ENCODE peak calls at places on chromosomes 13 and 19, in four cellular contexts. One of them, this sample, is unnamed. For H3K27me3, the result is how much of the 10 kb centered on the place peaks cover.

GRCh38 chr13:106472621-106473020 is 62.8 kb downstream of the EFNB2 start:
- ATAC-seq in upper lobe of left lung: no peak
- ATAC-seq in GM23338: no peak
- ATAC-seq in HCT116: no peak
- ATAC-seq in this sample: no peak

GRCh38 chr13:33722216-33722900 is 95.6 kb upstream of the RFC3 start:
- ATAC-seq in upper lobe of left lung: no peak
- ATAC-seq in GM23338: no peak
- ATAC-seq in HCT116: no peak
- ATAC-seq in this sample: no peak

GRCh38 chr13:88136098-88136790 is 465.1 kb downstream of the SLITRK5 start:
- ATAC-seq in GM23338: no peak
- ATAC-seq in upper lobe of left lung: peak
- ATAC-seq in HCT116: no peak
- ATAC-seq in this sample: peak

GRCh38 chr19:54952591-54953344 is 5.4 kb upstream of the NLRP7 start:
- ATAC-seq in HCT116: no peak
- ATAC-seq in upper lobe of left lung: peak
- ATAC-seq in GM23338: no peak
- ATAC-seq in this sample: no peak

GRCh38 chr19:46731007-46731501 is 14.1 kb upstream of the PRKD2 start:
- ATAC-seq in HCT116: peak
- ATAC-seq in GM23338: no peak
- ATAC-seq in upper lobe of left lung: no peak
- ATAC-seq in this sample: no peak

GRCh38 chr13:113854238-113855011 is 9.5 kb downstream of the GAS6 start:
- ATAC-seq in HCT116: no peak
- ATAC-seq in GM23338: peak
- ATAC-seq in upper lobe of left lung: peak
- ATAC-seq in this sample: peak

GRCh38 chr19:54253331-54254194 is 3.5 kb downstream of the LILRB5 start:
- ATAC-seq in GM23338: no peak
- ATAC-seq in upper lobe of left lung: no peak
- ATAC-seq in HCT116: no peak
- ATAC-seq in this sample: no peak

GRCh38 chr13:51066091-51066831 is 44.8 kb downstream of the C13orf42 start:
- ATAC-seq in HCT116: no peak
- ATAC-seq in upper lobe of left lung: peak
- ATAC-seq in GM23338: peak
- ATAC-seq in this sample: peak

GRCh38 chr19:7916137-7916907 is 1.7 kb downstream of the TGFBR3L start:
- ATAC-seq in HCT116: peak
- ATAC-seq in upper lobe of left lung: no peak
- ATAC-seq in GM23338: peak
- ATAC-seq in this sample: no peak

GRCh38 chr13:74227476-74228158 is 93.4 kb upstream of the KLF12 start:
- ATAC-seq in HCT116: no peak
- ATAC-seq in upper lobe of left lung: no peak
- ATAC-seq in GM23338: no peak
- ATAC-seq in this sample: no peak

GRCh38 chr13:57633141-57633949 is 1.8 kb downstream of the PCDH17 start:
- ATAC-seq in HCT116: no peak
- ATAC-seq in GM23338: peak
- ATAC-seq in upper lobe of left lung: peak
- ATAC-seq in this sample: peak

GRCh38 chr13:30216111-30216510 is 91.2 kb downstream of the KATNAL1 start:
- ATAC-seq in HCT116: peak
- ATAC-seq in upper lobe of left lung: no peak
- ATAC-seq in GM23338: no peak
- ATAC-seq in this sample: no peak

GRCh38 chr19:5313307-5313706 is 27.3 kb downstream of the PTPRS start:
- ATAC-seq in upper lobe of left lung: no peak
- ATAC-seq in GM23338: no peak
- ATAC-seq in HCT116: no peak
- ATAC-seq in this sample: no peak

GRCh38 chr13:109370486-109370885 is 415.9 kb downstream of the IRS2 start:
- ATAC-seq in HCT116: no peak
- ATAC-seq in GM23338: no peak
- ATAC-seq in upper lobe of left lung: peak
- ATAC-seq in this sample: no peak

GRCh38 chr19:5738423-5738822 is 18.0 kb downstream of the CATSPERD start:
- ATAC-seq in upper lobe of left lung: no peak
- ATAC-seq in GM23338: no peak
- ATAC-seq in HCT116: no peak
- ATAC-seq in this sample: no peak

GRCh38 chr19:43739419-43739818 is 15.3 kb downstream of the SMG9 start:
- ATAC-seq in upper lobe of left lung: no peak
- ATAC-seq in HCT116: peak
- ATAC-seq in GM23338: no peak
- ATAC-seq in this sample: no peak

GRCh38 chr19:44851427-44851826 is 5.3 kb downstream of the NECTIN2 start:
- ATAC-seq in upper lobe of left lung: no peak
- ATAC-seq in HCT116: no peak
- ATAC-seq in GM23338: no peak
- ATAC-seq in this sample: no peak

GRCh38 chr13:46086421-46086922 is 18.4 kb downstream of the CPB2 start:
- ATAC-seq in HCT116: no peak
- ATAC-seq in GM23338: no peak
- ATAC-seq in upper lobe of left lung: no peak
- ATAC-seq in this sample: no peak

GRCh38 chr13:23087884-23088283 is 92.9 kb upstream of the SGCG start:
- ATAC-seq in upper lobe of left lung: no peak
- ATAC-seq in GM23338: peak
- ATAC-seq in HCT116: peak
- ATAC-seq in this sample: no peak

GRCh38 chr13:99351772-99352171 is 44.6 kb upstream of the GPR183 start:
- ATAC-seq in GM23338: no peak
- ATAC-seq in upper lobe of left lung: no peak
- ATAC-seq in HCT116: no peak
- ATAC-seq in this sample: no peak

GRCh38 chr19:13441810-13442512 is 64.3 kb downstream of the CACNA1A start:
- ATAC-seq in HCT116: peak
- ATAC-seq in upper lobe of left lung: peak
- ATAC-seq in GM23338: peak
- ATAC-seq in this sample: no peak

GRCh38 chr13:71879129-71879535 is 12.1 kb upstream of the DACH1 start:
- ATAC-seq in HCT116: peak
- ATAC-seq in GM23338: peak
- ATAC-seq in upper lobe of left lung: no peak
- ATAC-seq in this sample: no peak

GRCh38 chr19:51739466-51740213 is 12.0 kb downstream of the FPR1 start:
- ATAC-seq in GM23338: no peak
- ATAC-seq in upper lobe of left lung: no peak
- ATAC-seq in HCT116: no peak
- ATAC-seq in this sample: no peak
- H3K27me3 ChIP-seq in GM23338: under half
- H3K27me3 ChIP-seq in upper lobe of left lung: under half
- H3K27me3 ChIP-seq in HCT116: under half
- H3K27me3 ChIP-seq in this sample: half or more

GRCh38 chr13:68375004-68375403 is 1144.9 kb upstream of the PCDH9 start:
- ATAC-seq in GM23338: no peak
- ATAC-seq in HCT116: no peak
- ATAC-seq in upper lobe of left lung: no peak
- ATAC-seq in this sample: no peak
- TF ChIP-seq POLR2AphosphoS5 in GM23338: no peak
- TF ChIP-seq POLR2AphosphoS5 in HCT116: no peak
- TF ChIP-seq POLR2AphosphoS5 in upper lobe of left lung: no peak
- TF ChIP-seq POLR2AphosphoS5 in this sample: no peak

GRCh38 chr13:38494445-38494844 is 144.8 kb downstream of the UFM1 start:
- ATAC-seq in HCT116: no peak
- ATAC-seq in upper lobe of left lung: no peak
- ATAC-seq in GM23338: no peak
- ATAC-seq in this sample: no peak

GRCh38 chr13:38490657-38491056 is 141.0 kb downstream of the UFM1 start:
- ATAC-seq in GM23338: no peak
- ATAC-seq in HCT116: no peak
- ATAC-seq in upper lobe of left lung: no peak
- ATAC-seq in this sample: no peak
- H3K27me3 ChIP-seq in GM23338: under half
- H3K27me3 ChIP-seq in HCT116: under half
- H3K27me3 ChIP-seq in upper lobe of left lung: under half
- H3K27me3 ChIP-seq in this sample: under half

GRCh38 chr19:1239796-1240737 is 1.5 kb upstream of the ATP5F1D start:
- ATAC-seq in upper lobe of left lung: peak
- ATAC-seq in GM23338: peak
- ATAC-seq in HCT116: peak
- ATAC-seq in this sample: peak

GRCh38 chr19:1243768-1244692 is 2.5 kb downstream of the ATP5F1D start:
- ATAC-seq in GM23338: peak
- ATAC-seq in upper lobe of left lung: peak
- ATAC-seq in HCT116: peak
- ATAC-seq in this sample: peak

GRCh38 chr19:1240925-1241324 is 626 bp upstream of the ATP5F1D start:
- ATAC-seq in GM23338: no peak
- ATAC-seq in HCT116: no peak
- ATAC-seq in upper lobe of left lung: no peak
- ATAC-seq in this sample: no peak

GRCh38 chr19:1239420-1239795 is 1.6 kb upstream of the CBARP start:
- ATAC-seq in HCT116: no peak
- ATAC-seq in upper lobe of left lung: no peak
- ATAC-seq in GM23338: no peak
- ATAC-seq in this sample: no peak

GRCh38 chr19:1241417-1242095 is at the start of gene ATP5F1D:
- ATAC-seq in HCT116: peak
- ATAC-seq in upper lobe of left lung: peak
- ATAC-seq in GM23338: peak
- ATAC-seq in this sample: peak
- TF ChIP-seq POLR2AphosphoS5 in HCT116: peak
- TF ChIP-seq POLR2AphosphoS5 in upper lobe of left lung: peak
- TF ChIP-seq POLR2AphosphoS5 in GM23338: peak
- TF ChIP-seq POLR2AphosphoS5 in this sample: peak

GRCh38 chr19:33234736-33235135 is 9.1 kb upstream of the SLC7A10 start:
- ATAC-seq in HCT116: no peak
- ATAC-seq in upper lobe of left lung: no peak
- ATAC-seq in GM23338: no peak
- ATAC-seq in this sample: no peak

GRCh38 chr19:33238750-33239149 is 13.1 kb upstream of the SLC7A10 start:
- ATAC-seq in HCT116: no peak
- ATAC-seq in GM23338: no peak
- ATAC-seq in upper lobe of left lung: no peak
- ATAC-seq in this sample: no peak

GRCh38 chr19:33235996-33236350 is 10.3 kb upstream of the SLC7A10 start:
- ATAC-seq in upper lobe of left lung: no peak
- ATAC-seq in HCT116: no peak
- ATAC-seq in GM23338: no peak
- ATAC-seq in this sample: no peak

GRCh38 chr19:33235269-33235995 is 9.8 kb upstream of the SLC7A10 start:
- ATAC-seq in GM23338: peak
- ATAC-seq in HCT116: peak
- ATAC-seq in upper lobe of left lung: peak
- ATAC-seq in this sample: peak

DNA sequence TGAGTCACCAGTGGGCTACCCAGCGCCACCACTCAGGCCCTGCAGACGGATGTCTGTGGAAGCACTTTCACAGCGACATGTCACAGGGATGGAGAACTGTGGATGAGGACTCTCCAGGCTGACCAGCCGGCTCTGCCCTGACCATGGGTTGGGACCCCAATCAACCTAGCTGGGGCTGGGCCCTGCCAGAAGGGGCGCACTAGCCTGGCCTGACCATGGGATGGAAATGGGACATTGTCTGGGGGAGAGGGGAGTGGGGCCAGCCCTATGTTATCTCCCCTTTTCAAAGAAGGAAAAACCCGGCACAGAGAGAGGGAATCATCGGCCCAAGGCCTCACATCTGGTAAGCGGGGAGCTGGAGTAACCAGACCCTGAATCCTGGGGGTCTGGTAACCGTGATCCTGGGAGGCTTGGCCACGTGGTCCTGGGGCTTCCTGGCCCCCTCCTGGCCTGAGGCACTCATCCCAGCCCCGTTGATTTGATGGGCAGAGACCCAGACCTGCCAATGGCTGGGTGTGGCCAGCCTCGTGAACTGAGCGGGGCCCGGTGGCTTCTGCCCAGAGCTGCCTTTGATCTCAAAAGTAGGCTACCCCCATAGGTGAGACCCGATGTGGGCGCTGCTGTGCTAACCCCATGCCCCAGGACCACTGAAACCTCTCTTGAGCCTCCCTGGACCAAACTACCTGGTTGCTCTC is 11.2 kb upstream of the SLC7A10 start:
- ATAC-seq in GM23338: no peak
- ATAC-seq in upper lobe of left lung: no peak
- ATAC-seq in HCT116: no peak
- ATAC-seq in this sample: no peak
- H3K27me3 ChIP-seq in GM23338: under half
- H3K27me3 ChIP-seq in upper lobe of left lung: under half
- H3K27me3 ChIP-seq in HCT116: under half
- H3K27me3 ChIP-seq in this sample: half or more

GRCh38 chr19:9671654-9672053 is 3.2 kb downstream of the ZNF562 start:
- ATAC-seq in upper lobe of left lung: no peak
- ATAC-seq in HCT116: no peak
- ATAC-seq in GM23338: no peak
- ATAC-seq in this sample: no peak
- TF ChIP-seq POLR2AphosphoS5 in upper lobe of left lung: no peak
- TF ChIP-seq POLR2AphosphoS5 in HCT116: no peak
- TF ChIP-seq POLR2AphosphoS5 in GM23338: no peak
- TF ChIP-seq POLR2AphosphoS5 in this sample: no peak

GRCh38 chr13:42745655-42746054 is 35.7 kb upstream of the FAM216B start:
- ATAC-seq in HCT116: no peak
- ATAC-seq in GM23338: no peak
- ATAC-seq in upper lobe of left lung: no peak
- ATAC-seq in this sample: no peak

GRCh38 chr13:42735011-42735410 is 46.4 kb upstream of the FAM216B start:
- ATAC-seq in GM23338: no peak
- ATAC-seq in HCT116: no peak
- ATAC-seq in upper lobe of left lung: no peak
- ATAC-seq in this sample: no peak

DNA sequence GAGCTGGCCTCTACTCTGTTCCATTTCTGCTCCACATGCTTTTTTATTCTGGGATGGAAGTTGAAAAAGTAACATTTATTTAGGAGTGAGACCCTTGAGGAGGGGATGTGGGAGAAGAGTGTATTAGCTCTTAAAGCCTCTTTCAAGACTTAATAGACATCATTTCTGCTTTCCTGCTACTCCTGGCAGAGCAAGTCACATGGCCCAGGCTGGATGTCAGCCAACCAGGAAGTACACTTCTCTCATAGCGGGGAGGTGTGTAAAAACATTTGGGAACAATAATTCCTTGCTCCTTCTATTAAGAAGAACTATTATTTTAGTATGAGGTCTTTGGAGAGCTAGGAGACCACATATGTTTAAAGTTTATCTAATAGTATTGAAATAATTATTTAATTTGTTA is 40.6 kb upstream of the FAM216B start:
- ATAC-seq in upper lobe of left lung: no peak
- ATAC-seq in GM23338: no peak
- ATAC-seq in HCT116: peak
- ATAC-seq in this sample: no peak
- H3K27me3 ChIP-seq in upper lobe of left lung: under half
- H3K27me3 ChIP-seq in GM23338: under half
- H3K27me3 ChIP-seq in HCT116: under half
- H3K27me3 ChIP-seq in this sample: under half